ENCODE peak calls at places on chromosomes 3 and 15, in eight cellular contexts. D is H1, Q is lung, W is esophagus muscularis mucosa, C is nephron progenitor cell, O is kidney, Y is hepatocyte, U is HFF-Myc. N is an unnamed sample.

GRCh38 chr3:105527949-105528348 is 161.2 kb downstream of the ALCAM start:
- DNase-seq in O (no peak), Q (no peak), W (no peak), D (no peak), Y (no peak), U (peak; percentile 22), C (no peak), N (no peak)

GRCh38 chr3:79846148-79846933 is 78.5 kb upstream of the ROBO1 start:
- DNase-seq in O (no peak), U (no peak), C (peak; percentile 25), D (no peak), Q (no peak), W (no peak), Y (no peak), N (no peak)

GRCh38 chr3:23916152-23916885 is 471 bp downstream of the NKIRAS1 start:
- DNase-seq in U (no peak), O (no peak), Y (no peak), C (no peak), Q (no peak), W (no peak), D (no peak), N (no peak)

GRCh38 chr3:133491481-133492059 is 81.9 kb upstream of the CDV3 start:
- DNase-seq in O (no peak), Y (no peak), D (no peak), W (peak; percentile 57), C (no peak), U (no peak), Q (no peak), N (no peak)

GRCh38 chr3:188071636-188072035 is 82.3 kb upstream of the LPP start:
- DNase-seq in D (no peak), Y (no peak), U (no peak), Q (no peak), O (no peak), W (no peak), C (no peak), N (no peak)

GRCh38 chr3:43872301-43872700 is 181.6 kb downstream of the ABHD5 start:
- DNase-seq in D (no peak), Y (peak; percentile 42), U (peak; percentile 38), C (no peak), W (peak; percentile 88), Q (no peak), O (no peak), N (no peak)

GRCh38 chr15:40094156-40094555 is 14.5 kb downstream of the BMF start:
- DNase-seq in Q (no peak), C (no peak), O (peak; percentile 38), W (no peak), U (no peak), D (no peak), Y (no peak), N (no peak)

GRCh38 chr15:81301815-81302399 is 22.0 kb downstream of the STARD5 start:
- DNase-seq in W (no peak), D (no peak), Y (no peak), C (no peak), Q (no peak), O (no peak), U (no peak), N (no peak)

GRCh38 chr3:9111349-9112265 is 137.8 kb downstream of the SRGAP3 start:
- DNase-seq in Y (no peak), Q (no peak), W (no peak), O (no peak), D (no peak), C (no peak), U (no peak), N (no peak)

GRCh38 chr3:46089237-46090011 is 62.1 kb upstream of the XCR1 start:
- DNase-seq in Y (peak; percentile 45), W (peak; percentile 93), C (no peak), U (no peak), D (no peak), O (peak; percentile 86), Q (peak; percentile 81), N (no peak)

GRCh38 chr15:92580021-92580420 is 75.6 kb downstream of the FAM174B start:
- DNase-seq in O (no peak), D (no peak), U (no peak), W (no peak), Y (no peak), Q (no peak), C (no peak), N (no peak)

GRCh38 chr3:39869890-39870289 is 60.5 kb downstream of the MYRIP start:
- DNase-seq in D (no peak), Y (no peak), W (no peak), Q (no peak), C (no peak), O (no peak), U (no peak), N (no peak)

GRCh38 chr15:78340243-78341056 is at the start of gene CRABP1:
- DNase-seq in D (no peak), Y (peak; percentile 61), C (peak; percentile 59), U (no peak), Q (no peak), W (no peak), O (peak; percentile 56), N (no peak)

GRCh38 chr15:65044724-65045481 is at the start of gene SLC51B:
- DNase-seq in D (no peak), W (no peak), Q (peak; percentile 60), C (no peak), O (peak; percentile 75), U (no peak), Y (peak; percentile 75), N (no peak)

GRCh38 chr3:152595975-152596832 is 238.7 kb upstream of the P2RY1 start:
- DNase-seq in W (no peak), O (no peak), U (peak; percentile 31), Y (peak; percentile 34), D (no peak), C (no peak), Q (peak; percentile 30), N (no peak)

GRCh38 chr3:139561959-139562676 is 22.6 kb upstream of the RBP1 start:
- DNase-seq in Y (peak; percentile 62), O (no peak), C (peak; percentile 30), D (no peak), U (peak; percentile 6), Q (no peak), W (peak; percentile 89), N (no peak)

GRCh38 chr15:101723161-101723873 is 956 bp downstream of the TARS3 start:
- DNase-seq in W (no peak), U (peak; percentile 5), O (no peak), Q (no peak), C (no peak), Y (peak; percentile 5), D (no peak), N (no peak)

DNA sequence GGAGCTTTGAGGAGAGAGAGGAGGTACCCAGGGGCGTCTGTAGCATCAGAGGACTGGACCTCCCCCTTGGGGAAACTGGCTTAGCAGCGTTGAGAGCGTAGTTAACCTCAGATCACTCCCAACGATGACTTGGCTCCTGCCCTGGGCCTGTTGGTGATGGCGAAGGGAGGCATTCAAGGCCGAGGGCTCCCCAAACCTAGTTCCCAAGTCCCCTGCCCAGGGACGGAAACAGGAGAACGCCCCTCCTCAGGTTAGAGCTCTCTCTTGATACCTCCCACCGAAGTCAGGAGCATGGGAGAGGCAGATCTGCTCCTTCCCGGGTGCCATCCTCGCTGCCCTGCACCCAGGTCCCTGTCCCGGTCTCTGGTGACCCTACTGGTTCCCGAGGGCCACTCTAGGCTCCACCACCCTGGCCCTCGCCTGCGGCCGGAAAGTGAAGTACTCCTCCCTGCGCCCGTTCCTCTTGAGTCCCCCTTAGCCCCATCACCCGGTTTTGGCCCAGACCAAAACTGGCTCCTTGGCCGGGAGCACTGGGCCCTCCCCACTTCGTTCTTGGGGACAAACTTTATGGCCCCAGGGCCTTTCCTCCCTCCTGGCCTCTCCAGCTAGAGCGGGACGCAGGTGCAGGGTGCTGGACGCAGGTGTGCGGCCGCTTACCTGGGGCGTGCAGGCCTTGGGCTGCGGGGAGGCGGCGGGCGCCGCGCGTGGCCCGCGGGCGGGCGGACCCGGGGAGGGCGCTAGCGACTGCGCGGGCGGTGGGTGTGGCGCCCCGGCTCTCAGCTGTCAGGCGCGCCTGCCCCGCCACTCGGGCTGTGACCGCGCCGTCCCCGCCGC is 2.6 kb upstream of the SKOR1 start:
- DNase-seq in W (no peak), O (peak; percentile 51), D (no peak), Y (no peak), C (no peak), U (no peak), Q (no peak), N (no peak)
- TF ChIP-seq CTCF in W (no peak), O (no peak), D (no peak), Y (no peak), C (no peak), U (no peak), Q (no peak), N (no peak)

DNA sequence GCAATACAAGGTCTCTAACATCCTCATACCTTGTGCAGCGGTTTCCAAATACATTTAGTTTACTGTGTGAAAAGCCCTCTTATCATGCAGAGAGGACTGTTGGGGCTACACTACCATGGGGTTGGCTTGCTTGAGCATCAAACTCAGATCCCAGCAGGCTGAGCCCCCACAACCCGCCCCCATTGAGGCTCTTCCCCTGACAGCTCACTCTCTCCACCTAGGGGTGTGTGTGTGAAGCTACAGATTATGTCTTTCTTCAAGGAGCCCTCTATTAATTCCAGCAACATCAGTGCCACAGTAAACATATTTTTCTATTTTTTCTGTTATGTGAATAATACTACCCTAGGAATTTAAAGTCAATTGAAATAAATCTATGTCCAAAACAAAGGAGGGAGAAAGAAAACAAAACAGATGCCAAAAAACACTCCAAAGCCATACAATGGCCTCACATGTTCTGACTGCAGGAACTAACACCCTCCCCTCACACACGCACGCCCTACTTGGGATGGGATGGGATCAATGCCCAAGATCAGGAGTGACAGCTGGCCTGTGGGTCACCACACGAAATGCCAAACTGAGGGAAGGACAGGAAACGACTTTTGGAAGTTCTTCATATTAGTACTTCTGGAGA is 14.7 kb downstream of the TM4SF4 start:
- DNase-seq in D (no peak), U (no peak), O (no peak), W (no peak), Q (no peak), Y (no peak), C (peak; percentile 11), N (no peak)
- TF ChIP-seq CTCF in D (peak; percentile 59), U (peak; percentile 68), O (peak; percentile 9), W (peak; percentile 9), Q (no peak), Y (peak; percentile 48), C (peak; percentile 51), N (peak; percentile 54)

DNA sequence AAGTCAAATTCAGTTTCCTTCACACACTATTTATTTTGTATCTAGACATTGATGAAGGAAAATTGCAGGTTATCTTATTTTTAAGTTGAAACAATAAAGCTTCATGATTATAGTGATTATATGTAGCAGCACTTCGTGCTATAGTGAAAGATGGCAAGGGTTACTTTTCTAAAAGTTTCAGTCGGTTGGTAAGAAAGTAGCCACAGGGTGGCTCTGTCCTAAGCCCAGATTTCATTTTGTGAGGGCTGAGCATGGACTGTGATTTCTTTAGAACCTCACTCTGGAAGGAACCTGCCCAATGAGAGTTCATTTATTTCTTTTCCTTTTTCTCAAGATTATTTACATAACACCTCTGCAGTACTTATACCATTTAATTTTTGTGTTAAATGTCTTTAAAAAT is 66.5 kb downstream of the NME9 start:
- DNase-seq in Q (no peak), C (no peak), U (no peak), O (no peak), W (no peak), Y (no peak), D (no peak), N (no peak)
- TF ChIP-seq CTCF in Q (no peak), C (no peak), U (no peak), O (no peak), W (no peak), Y (peak; percentile 3), D (no peak), N (no peak)

GRCh38 chr3:19526071-19526470 is 377.8 kb downstream of the KCNH8 start:
- DNase-seq in U (no peak), C (no peak), W (no peak), Q (no peak), O (no peak), Y (no peak), D (no peak), N (no peak)

GRCh38 chr3:19522305-19522704 is 374.0 kb downstream of the KCNH8 start:
- DNase-seq in D (no peak), C (no peak), O (no peak), Y (no peak), W (no peak), Q (no peak), U (no peak), N (no peak)
- TF ChIP-seq CTCF in D (no peak), C (no peak), O (no peak), Y (no peak), W (no peak), Q (no peak), U (no peak), N (no peak)